ENCODE peak calls at places on chromosome 5, in four cellular contexts. E is epithelial cell of esophagus; K is stimulated activated CD4-positive, alpha-beta T cell treated with anti-CD3 and anti-CD28 coated beads, Interleukin-1b, Interleukin-23, amount 100 ng/mL, for 4 hours; O is NCI-H1417. Q is an unnamed sample.
A peak's percentile ranks its signal among the peaks of the same experiment; 100 is the strongest.

GRCh38 chr5:139644646-139645494 is 3.3 kb upstream of the CXXC5 start:
- DNase-seq in E (no peak), K (no peak), O (no peak), Q (no peak)

GRCh38 chr5:44862808-44863207 is 54.1 kb downstream of the MRPS30 start:
- DNase-seq in E (peak; percentile 27), K (no peak), O (peak; percentile 44), Q (no peak)

GRCh38 chr5:171092194-171092593 is 216.9 kb upstream of the TLX3 start:
- DNase-seq in E (peak; percentile 76), K (no peak), O (no peak), Q (no peak)

GRCh38 chr5:33299621-33300208 is 141.1 kb upstream of the TARS1 start:
- DNase-seq in E (peak; percentile 83), K (no peak), O (peak; percentile 64), Q (no peak)

GRCh38 chr5:39755986-39756385 is 331.2 kb upstream of the DAB2 start:
- DNase-seq in E (peak; percentile 83), K (no peak), O (no peak), Q (no peak)

GRCh38 chr5:55575815-55576583 is 41.2 kb upstream of the PLPP1 start:
- DNase-seq in E (no peak), K (no peak), O (no peak), Q (no peak)

GRCh38 chr5:147673276-147673675 is 109.3 kb downstream of the JAKMIP2 start:
- DNase-seq in E (no peak), K (no peak), O (peak; percentile 1), Q (no peak)

GRCh38 chr5:119200795-119201194 is 129.9 kb downstream of the DMXL1 start:
- DNase-seq in E (no peak), K (no peak), O (no peak), Q (no peak)

GRCh38 chr5:103404483-103404882 is 145.9 kb downstream of the MACIR start:
- DNase-seq in E (no peak), K (no peak), O (no peak), Q (no peak)

GRCh38 chr5:10364186-10364689 is 10.7 kb downstream of the MARCHF6 start:
- DNase-seq in E (peak; percentile 68), K (no peak), O (peak; percentile 31), Q (no peak)

GRCh38 chr5:132761321-132762240 is 14.4 kb downstream of the CCNI2 start:
- DNase-seq in E (no peak), K (no peak), O (no peak), Q (no peak)

GRCh38 chr5:95901676-95902646 is 59.7 kb downstream of the ELL2 start:
- DNase-seq in E (peak; percentile 94), K (no peak), O (no peak), Q (no peak)

GRCh38 chr5:150410524-150411244 is 2.0 kb downstream of the CD74 start:
- DNase-seq in E (peak; percentile 84), K (peak; percentile 28), O (peak; percentile 39), Q (peak; percentile 56)

GRCh38 chr5:148937239-148937638 is 110.8 kb downstream of the ADRB2 start:
- DNase-seq in E (peak; percentile 74), K (no peak), O (no peak), Q (no peak)

GRCh38 chr5:16522096-16522495 is 56.5 kb upstream of the ZNF622 start:
- DNase-seq in E (no peak), K (no peak), O (no peak), Q (no peak)

GRCh38 chr5:14399054-14399657 is 182.4 kb upstream of the OTULINL start:
- DNase-seq in E (peak; percentile 58), K (no peak), O (peak; percentile 81), Q (no peak)

GRCh38 chr5:73374520-73375235 is 73.9 kb downstream of the FOXD1 start:
- DNase-seq in E (peak; percentile 57), K (no peak), O (no peak), Q (no peak)

GRCh38 chr5:171975262-171975876 is 31.1 kb downstream of the FBXW11 start:
- DNase-seq in E (no peak), K (no peak), O (peak; percentile 6), Q (no peak)

GRCh38 chr5:156922207-156922792 is 40.7 kb downstream of the TIMD4 start:
- DNase-seq in E (no peak), K (no peak), O (no peak), Q (no peak)

GRCh38 chr5:151068571-151069197 is 12.2 kb downstream of the TNIP1 start:
- DNase-seq in E (no peak), K (no peak), O (no peak), Q (no peak)

GRCh38 chr5:40915341-40915926 is 6.1 kb downstream of the C7 start:
- DNase-seq in E (no peak), K (no peak), O (no peak), Q (no peak)

GRCh38 chr5:169703803-169704202 is 66.7 kb downstream of the DOCK2 start:
- DNase-seq in E (no peak), K (no peak), O (no peak), Q (no peak)

GRCh38 chr5:96101358-96102089 is 139.9 kb upstream of the ELL2 start:
- DNase-seq in E (no peak), K (no peak), O (no peak), Q (no peak)

GRCh38 chr5:149363936-149364335 is 6.1 kb downstream of the PCYOX1L start:
- DNase-seq in E (no peak), K (no peak), O (no peak), Q (no peak)

GRCh38 chr5:147479949-147480348 is 29.9 kb downstream of the DPYSL3 start:
- DNase-seq in E (no peak), K (no peak), O (no peak), Q (no peak)

GRCh38 chr5:82975396-82975795 is 101.8 kb downstream of the TMEM167A start:
- DNase-seq in E (no peak), K (no peak), O (no peak), Q (no peak)

GRCh38 chr5:151196556-151197290 is 27.2 kb downstream of the CCDC69 start:
- DNase-seq in E (no peak), K (no peak), O (no peak), Q (no peak)

GRCh38 chr5:31682847-31683246 is 43.9 kb downstream of the PDZD2 start:
- DNase-seq in E (no peak), K (no peak), O (no peak), Q (no peak)

GRCh38 chr5:119340597-119341218 is 15.1 kb upstream of the TNFAIP8 start:
- DNase-seq in E (no peak), K (no peak), O (no peak), Q (no peak)

GRCh38 chr5:2093859-2094615 is 211.3 kb upstream of the IRX4 start:
- DNase-seq in E (peak; percentile 82), K (no peak), O (no peak), Q (no peak)

GRCh38 chr5:14190194-14191164 is 47.3 kb downstream of the TRIO start:
- DNase-seq in E (peak; percentile 98), K (no peak), O (peak; percentile 95), Q (no peak)

GRCh38 chr5:163894645-163895044 is 389.2 kb downstream of the MAT2B start:
- DNase-seq in E (peak; percentile 87), K (no peak), O (no peak), Q (no peak)

GRCh38 chr5:87899109-87900100 is 369.2 kb downstream of the TMEM161B start:
- DNase-seq in E (peak; percentile 10), K (no peak), O (peak; percentile 6), Q (no peak)

GRCh38 chr5:129507527-129507926 is 47.4 kb downstream of the ADAMTS19 start:
- DNase-seq in E (no peak), K (no peak), O (no peak), Q (no peak)

GRCh38 chr5:63401434-63402046 is 560.7 kb downstream of the HTR1A start:
- DNase-seq in E (peak; percentile 72), K (no peak), O (peak; percentile 79), Q (no peak)

GRCh38 chr5:135185461-135186075 is 151.5 kb upstream of the PITX1 start:
- DNase-seq in E (peak; percentile 32), K (no peak), O (peak; percentile 72), Q (no peak)

GRCh38 chr5:96709152-96709821 is 47.1 kb downstream of the CAST start:
- DNase-seq in E (peak; percentile 84), K (no peak), O (no peak), Q (no peak)

GRCh38 chr5:172871982-172872381 is 37.9 kb downstream of the ERGIC1 start:
- DNase-seq in E (peak; percentile 43), K (no peak), O (no peak), Q (no peak)

Q was measured in NCI-H1048.